ENCODE peak calls at places on chromosomes 13 and 19, in four cellular contexts. X is ureter; A is left ventricle myocardium inferior; L is stimulated activated naive CD8-positive, alpha-beta T cell treated with anti-CD3 and anti-CD28 coated beads, Interleukin-15, Interleukin-2, amounts not matched to agents 100 U/mL and 50 U/mL, for 24 hours. D is an unnamed sample.

GRCh38 chr13:48514776-48515175 is 18.1 kb downstream of the RCBTB2 start:
- DNase-seq in X (no peak), A (no peak), L (no peak), D (no peak)

GRCh38 chr19:3346677-3347353 is 19.6 kb upstream of the NFIC start:
- DNase-seq in X (peak; percentile 83), A (peak; percentile 79), L (no peak), D (peak; percentile 85)

GRCh38 chr13:46106839-46107371 is 2.1 kb upstream of the CPB2 start:
- DNase-seq in X (no peak), A (no peak), L (no peak), D (no peak)

GRCh38 chr19:4742717-4743646 is 19.3 kb upstream of the DPP9 start:
- DNase-seq in X (no peak), A (no peak), L (no peak), D (no peak)

GRCh38 chr13:25295228-25295627 is 6.2 kb upstream of the NUP58 start:
- DNase-seq in X (no peak), A (no peak), L (no peak), D (no peak)

GRCh38 chr19:4738734-4739133 is 15.1 kb upstream of the DPP9 start:
- DNase-seq in X (no peak), A (no peak), L (no peak), D (peak; percentile 47)

GRCh38 chr13:46339035-46339666 is 47.9 kb downstream of the RUBCNL start:
- DNase-seq in X (no peak), A (peak; percentile 28), L (peak; percentile 29), D (peak; percentile 35)

GRCh38 chr19:46291829-46292228 is 5.0 kb upstream of the HIF3A start:
- DNase-seq in X (no peak), A (no peak), L (no peak), D (no peak)

GRCh38 chr19:19105365-19106060 is 32.8 kb downstream of the TMEM161A start:
- DNase-seq in X (peak; percentile 59), A (peak; percentile 70), L (no peak), D (peak; percentile 78)

GRCh38 chr19:10086904-10087256 is 763 bp downstream of the SHFL start:
- DNase-seq in X (no peak), A (no peak), L (peak; percentile 66), D (no peak)

GRCh38 chr13:24921003-24921402 is 157.0 kb downstream of the RNF17 start:
- DNase-seq in X (no peak), A (no peak), L (no peak), D (no peak)

GRCh38 chr13:73767747-73768315 is 366.4 kb downstream of the KLF12 start:
- DNase-seq in X (no peak), A (no peak), L (peak; percentile 47), D (no peak)

GRCh38 chr13:46211116-46211515 is 612 bp upstream of the LRRC63 start:
- DNase-seq in X (no peak), A (no peak), L (peak; percentile 25), D (no peak)

GRCh38 chr19:51259348-51260245 is 8.7 kb downstream of the SIGLECL1 start:
- DNase-seq in X (no peak), A (peak; percentile 18), L (peak; percentile 54), D (no peak)